ENCODE peak calls at places on chromosomes 4 and X, in four cellular contexts. B, G, D and J are unnamed samples.

GRCh38 chr4:115360441-115360840 is 247.0 kb upstream of the NDST4 start:
- DNase-seq in B (peak), D (peak), G (no peak), J (no peak)

GRCh38 chr4:174314770-174315169 is 31.1 kb downstream of the CEP44 start:
- DNase-seq in D (peak), G (no peak), B (peak), J (no peak)

GRCh38 chrX:104195489-104196084 is 29.3 kb downstream of the FAM199X start:
- DNase-seq in D (peak), B (no peak), G (no peak), J (peak)

GRCh38 chr4:39883645-39884044 is 94.1 kb downstream of the PDS5A start:
- DNase-seq in B (peak), D (peak), G (no peak), J (no peak)

GRCh38 chr4:2102045-2102883 is 43.1 kb downstream of the NAT8L start:
- DNase-seq in B (no peak), G (no peak), D (no peak), J (no peak)

GRCh38 chr4:99657801-99658200 is at the start of gene C4orf54:
- DNase-seq in D (no peak), B (peak), G (no peak), J (no peak)

GRCh38 chr4:124631760-124632159 is 80.8 kb downstream of the ANKRD50 start:
- DNase-seq in G (no peak), B (peak), D (peak), J (peak)

GRCh38 chrX:96004386-96004785 is 680.3 kb upstream of the DIAPH2 start:
- DNase-seq in D (peak), B (peak), G (no peak), J (peak)

GRCh38 chrX:6456196-6456595 is 78.7 kb downstream of the VCX3A start:
- DNase-seq in G (no peak), B (no peak), D (no peak), J (no peak)

DNA sequence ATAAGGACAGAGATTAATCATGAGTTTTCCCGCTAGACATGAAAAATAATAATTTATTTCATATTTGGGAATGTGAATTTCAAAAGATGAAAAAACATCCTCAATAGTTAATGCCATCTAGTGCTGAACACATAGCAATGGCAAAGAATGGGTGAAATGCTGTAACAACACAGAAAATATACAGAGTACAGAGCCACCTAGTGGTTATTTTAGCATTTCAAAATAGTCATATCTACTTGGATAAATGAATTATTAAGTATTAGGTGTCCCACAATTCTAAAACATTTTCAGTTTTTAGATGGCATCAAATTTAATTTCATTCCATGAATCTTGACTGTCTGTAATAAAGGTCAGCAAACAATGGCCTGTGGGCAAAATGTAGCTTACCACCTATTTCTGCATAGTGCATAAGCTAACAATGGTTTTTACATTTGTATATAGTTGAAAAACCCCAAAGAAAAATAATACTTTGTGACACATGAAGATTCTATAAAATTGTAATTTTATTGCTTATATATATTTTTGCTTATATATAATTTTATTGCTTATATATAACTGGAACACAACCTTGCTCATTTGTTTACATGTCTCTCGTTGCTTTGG is 99.3 kb upstream of the FAM47C start:
- DNase-seq in G (no peak), D (peak), B (peak), J (peak)
- TF ChIP-seq CTCF in G (peak), D (peak), B (peak), J (peak)

GRCh38 chrX:45806410-45807121 is 605.9 kb upstream of the DIPK2B start:
- DNase-seq in G (no peak), B (peak), D (peak), J (peak)
- H3K4me3 ChIP-seq in G (peak), B (peak), D (peak), J (peak)

GRCh38 chr4:128385683-128386304 is 98.2 kb upstream of the PGRMC2 start:
- DNase-seq in B (peak), D (peak), G (no peak), J (no peak)
- TF ChIP-seq CTCF in B (peak), D (peak), G (no peak), J (no peak)

DNA sequence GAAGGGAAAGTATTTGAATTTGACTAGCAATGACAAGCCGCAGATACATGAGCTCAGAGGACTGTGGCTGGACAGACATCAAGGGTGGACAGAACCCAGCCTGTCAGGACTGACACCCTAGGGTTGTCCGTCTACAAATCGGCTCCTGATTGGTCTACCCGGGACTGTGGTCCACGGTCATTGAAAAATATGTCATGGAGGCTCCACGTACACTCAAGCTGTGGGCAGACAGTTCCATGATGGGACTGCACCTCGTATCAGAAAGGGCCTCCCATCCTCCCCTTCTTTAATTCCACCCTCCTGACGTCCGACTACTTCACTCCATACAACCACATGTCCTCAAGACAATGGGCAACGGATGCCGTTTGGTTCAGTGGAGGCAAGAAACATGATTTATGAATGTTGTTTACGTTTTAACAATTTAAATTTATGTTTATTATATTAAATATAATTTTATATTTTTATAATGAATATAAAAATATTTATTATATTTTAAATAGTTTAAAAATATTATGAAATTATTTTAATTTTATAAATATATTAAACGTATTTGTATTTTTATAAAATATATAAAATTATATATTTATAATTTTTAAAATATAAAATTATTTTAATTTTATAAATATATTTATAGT is 58.0 kb upstream of the SHOX start:
- DNase-seq in B (no peak), G (no peak), D (no peak), J (no peak)
- H3K4me3 ChIP-seq in B (no peak), G (no peak), D (no peak), J (no peak)

GRCh38 chrX:149504226-149504914 is 736 bp downstream of the IDS start:
- DNase-seq in B (no peak), D (no peak), G (peak), J (no peak)
- TF ChIP-seq CTCF in B (peak), D (peak), G (peak), J (peak)